ENCODE peak calls at places on chromosome 17, in five cellular contexts. One of them, this sample, is unnamed.

GRCh38 chr17:4219241-4219640 is 44.5 kb downstream of the ANKFY1 start:
- DNase-seq in NT2/D1: no peak
- DNase-seq in HepG2: no peak
- DNase-seq in H1: no peak
- DNase-seq in GM12878: no peak
- DNase-seq in this sample: no peak

GRCh38 chr17:77872714-77873517 is 85.6 kb upstream of the TNRC6C start:
- DNase-seq in HepG2: no peak
- DNase-seq in NT2/D1: no peak
- DNase-seq in GM12878: no peak
- DNase-seq in H1: no peak
- DNase-seq in this sample: no peak

GRCh38 chr17:17032131-17032692 is 10.0 kb upstream of the MPRIP start:
- DNase-seq in NT2/D1: no peak
- DNase-seq in HepG2: peak
- DNase-seq in H1: no peak
- DNase-seq in GM12878: no peak
- DNase-seq in this sample: no peak

GRCh38 chr17:10785295-10785694 is 18.6 kb downstream of the TMEM238L start:
- DNase-seq in NT2/D1: no peak
- DNase-seq in GM12878: no peak
- DNase-seq in H1: no peak
- DNase-seq in HepG2: no peak
- DNase-seq in this sample: no peak

GRCh38 chr17:12402963-12403622 is 262.6 kb upstream of the MYOCD start:
- DNase-seq in H1: no peak
- DNase-seq in NT2/D1: no peak
- DNase-seq in GM12878: no peak
- DNase-seq in HepG2: no peak
- DNase-seq in this sample: no peak

GRCh38 chr17:43791589-43791988 is 11.4 kb downstream of the CFAP97D1 start:
- DNase-seq in HepG2: peak
- DNase-seq in H1: no peak
- DNase-seq in GM12878: no peak
- DNase-seq in NT2/D1: no peak
- DNase-seq in this sample: peak

GRCh38 chr17:79543566-79543965 is 67.3 kb downstream of the RBFOX3 start:
- DNase-seq in H1: no peak
- DNase-seq in NT2/D1: no peak
- DNase-seq in HepG2: no peak
- DNase-seq in GM12878: no peak
- DNase-seq in this sample: no peak

GRCh38 chr17:4960279-4960922 is 7.2 kb downstream of the SPAG7 start:
- DNase-seq in H1: no peak
- DNase-seq in NT2/D1: no peak
- DNase-seq in HepG2: no peak
- DNase-seq in GM12878: no peak
- DNase-seq in this sample: no peak

GRCh38 chr17:79669861-79670260 is 59.0 kb upstream of the RBFOX3 start:
- DNase-seq in HepG2: no peak
- DNase-seq in GM12878: no peak
- DNase-seq in H1: no peak
- DNase-seq in NT2/D1: no peak
- DNase-seq in this sample: no peak

GRCh38 chr17:76458580-76459490 is 5.9 kb upstream of the UBE2O start:
- DNase-seq in NT2/D1: peak
- DNase-seq in H1: peak
- DNase-seq in HepG2: peak
- DNase-seq in GM12878: no peak
- DNase-seq in this sample: peak

GRCh38 chr17:77322534-77323412 is 182.0 kb downstream of the SEC14L1 start:
- DNase-seq in NT2/D1: peak
- DNase-seq in HepG2: peak
- DNase-seq in H1: no peak
- DNase-seq in GM12878: no peak
- DNase-seq in this sample: peak

GRCh38 chr17:43094129-43094834 is 30.9 kb downstream of the BRCA1 start:
- DNase-seq in H1: no peak
- DNase-seq in HepG2: no peak
- DNase-seq in NT2/D1: no peak
- DNase-seq in GM12878: no peak
- DNase-seq in this sample: no peak

GRCh38 chr17:81403671-81404534 is 8.6 kb downstream of the BAHCC1 start:
- DNase-seq in NT2/D1: no peak
- DNase-seq in HepG2: no peak
- DNase-seq in GM12878: no peak
- DNase-seq in H1: no peak
- DNase-seq in this sample: no peak

GRCh38 chr17:63361182-63361581 is 84.9 kb downstream of the CYB561 start:
- DNase-seq in HepG2: no peak
- DNase-seq in NT2/D1: no peak
- DNase-seq in GM12878: no peak
- DNase-seq in H1: no peak
- DNase-seq in this sample: no peak

GRCh38 chr17:56222255-56222654 is 69.0 kb downstream of the ANKFN1 start:
- DNase-seq in GM12878: no peak
- DNase-seq in HepG2: no peak
- DNase-seq in NT2/D1: no peak
- DNase-seq in H1: no peak
- DNase-seq in this sample: no peak

GRCh38 chr17:17780941-17781590 is 55.7 kb downstream of the SREBF1 start:
- DNase-seq in HepG2: no peak
- DNase-seq in H1: peak
- DNase-seq in NT2/D1: peak
- DNase-seq in GM12878: no peak
- DNase-seq in this sample: peak

GRCh38 chr17:30547778-30548177 is 70.6 kb downstream of the GOSR1 start:
- DNase-seq in NT2/D1: no peak
- DNase-seq in GM12878: no peak
- DNase-seq in H1: no peak
- DNase-seq in HepG2: no peak
- DNase-seq in this sample: no peak

GRCh38 chr17:63941162-63941561 is 9.0 kb upstream of the CD79B start:
- DNase-seq in NT2/D1: no peak
- DNase-seq in GM12878: no peak
- DNase-seq in HepG2: no peak
- DNase-seq in H1: no peak
- DNase-seq in this sample: no peak

GRCh38 chr17:59837362-59838195 is 55.2 kb downstream of the TUBD1 start:
- DNase-seq in H1: peak
- DNase-seq in GM12878: peak
- DNase-seq in NT2/D1: peak
- DNase-seq in HepG2: peak
- DNase-seq in this sample: peak

GRCh38 chr17:75394332-75394918 is 11.1 kb downstream of the GRB2 start:
- DNase-seq in GM12878: no peak
- DNase-seq in NT2/D1: no peak
- DNase-seq in H1: peak
- DNase-seq in HepG2: no peak
- DNase-seq in this sample: no peak

GRCh38 chr17:45156242-45156641 is 5.4 kb upstream of the HEXIM2 start:
- DNase-seq in GM12878: no peak
- DNase-seq in H1: no peak
- DNase-seq in NT2/D1: no peak
- DNase-seq in HepG2: no peak
- DNase-seq in this sample: no peak

GRCh38 chr17:45161288-45162021 is at the start of gene HEXIM2:
- DNase-seq in H1: peak
- DNase-seq in GM12878: peak
- DNase-seq in NT2/D1: peak
- DNase-seq in HepG2: peak
- DNase-seq in this sample: peak

GRCh38 chr17:45162022-45162687 is 480 bp downstream of the HEXIM2 start:
- DNase-seq in GM12878: no peak
- DNase-seq in HepG2: no peak
- DNase-seq in H1: no peak
- DNase-seq in NT2/D1: no peak
- DNase-seq in this sample: no peak

GRCh38 chr17:45164734-45165269 is 3.1 kb downstream of the HEXIM2 start:
- DNase-seq in GM12878: no peak
- DNase-seq in H1: no peak
- DNase-seq in NT2/D1: no peak
- DNase-seq in HepG2: no peak
- DNase-seq in this sample: no peak

DNA sequence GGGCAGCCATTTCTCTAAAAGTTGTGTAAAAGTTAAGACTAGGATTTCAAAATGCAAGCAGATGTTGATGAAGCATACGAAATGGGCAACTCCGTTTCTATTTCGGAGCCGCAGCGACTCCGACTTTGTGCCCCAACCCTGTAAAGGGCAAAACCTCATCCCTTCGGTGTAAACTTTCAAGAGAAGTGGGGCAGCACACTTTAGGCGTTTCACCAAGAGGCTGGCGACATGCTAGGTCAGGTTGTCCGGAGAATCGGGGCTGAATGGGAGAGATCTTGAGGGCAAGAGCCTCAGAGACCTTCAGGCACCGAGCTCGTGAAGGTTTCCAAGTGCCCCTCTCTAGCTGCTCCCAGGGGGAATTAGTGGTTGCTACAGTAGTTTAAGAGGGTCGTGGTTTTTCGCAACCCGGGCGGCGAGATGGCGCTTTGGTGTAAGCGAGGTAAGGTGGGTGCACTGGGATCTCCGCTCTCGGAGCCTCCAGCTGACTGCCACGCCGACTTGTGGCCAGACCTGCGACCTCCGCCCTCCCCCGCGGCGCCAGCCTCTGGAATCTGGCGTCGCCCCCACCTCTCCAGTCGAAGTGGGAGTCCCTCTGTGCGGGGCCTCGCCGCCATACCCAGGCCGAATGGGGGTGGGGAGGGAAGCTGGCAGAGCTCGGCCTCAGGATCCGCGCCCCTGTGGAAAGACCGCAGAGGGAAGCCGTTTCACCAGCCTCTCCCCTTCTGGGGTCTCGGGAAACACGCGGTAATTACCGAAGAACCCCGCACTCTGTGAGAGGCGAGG is 979 bp upstream of the HEXIM2 start:
- DNase-seq in GM12878: no peak
- DNase-seq in H1: peak
- DNase-seq in NT2/D1: no peak
- DNase-seq in HepG2: peak
- DNase-seq in this sample: peak
- TF ChIP-seq SUZ12 in GM12878: no peak
- TF ChIP-seq SUZ12 in H1: no peak
- TF ChIP-seq SUZ12 in NT2/D1: no peak
- TF ChIP-seq SUZ12 in HepG2: no peak
- TF ChIP-seq SUZ12 in this sample: no peak

DNA sequence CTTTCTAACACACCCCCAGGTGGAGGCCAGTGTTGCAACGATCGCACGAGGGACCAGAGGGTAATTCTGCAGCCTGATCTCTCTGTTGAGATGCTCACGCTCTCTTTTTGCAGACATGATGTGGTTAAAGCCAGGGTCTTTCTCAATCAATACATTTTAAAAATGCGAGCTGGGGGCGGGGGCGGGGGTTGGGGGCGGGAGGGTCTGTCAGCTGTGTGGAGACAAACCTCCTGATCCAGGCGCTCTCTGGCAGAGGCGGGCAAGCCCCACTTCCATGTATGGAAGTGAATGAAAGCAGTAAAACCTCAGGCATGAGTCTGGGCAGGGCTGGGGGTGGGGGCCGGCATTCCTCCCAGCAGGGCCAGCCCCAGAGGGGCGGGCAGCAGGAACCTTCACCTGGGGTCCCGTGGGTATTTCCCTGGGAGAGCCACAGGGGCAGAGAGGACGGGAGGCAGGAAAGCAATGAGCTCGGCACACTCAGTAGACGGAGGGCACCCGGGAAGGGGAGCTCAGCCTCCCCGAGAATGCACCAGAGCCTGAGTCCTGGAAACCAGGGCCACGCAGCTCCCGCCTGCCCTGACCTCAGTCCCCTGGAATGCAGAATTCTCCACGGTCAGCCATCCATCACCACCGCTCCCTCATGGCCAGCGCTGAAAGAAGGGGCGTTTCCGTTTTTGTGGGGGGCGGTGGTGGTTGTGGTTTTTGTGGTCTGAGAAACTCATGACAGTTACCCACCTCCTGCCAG is 28.0 kb downstream of the NXN start:
- DNase-seq in GM12878: no peak
- DNase-seq in H1: peak
- DNase-seq in NT2/D1: peak
- DNase-seq in HepG2: peak
- DNase-seq in this sample: peak
- TF ChIP-seq SUZ12 in GM12878: no peak
- TF ChIP-seq SUZ12 in H1: no peak
- TF ChIP-seq SUZ12 in NT2/D1: no peak
- TF ChIP-seq SUZ12 in HepG2: no peak
- TF ChIP-seq SUZ12 in this sample: no peak

DNA sequence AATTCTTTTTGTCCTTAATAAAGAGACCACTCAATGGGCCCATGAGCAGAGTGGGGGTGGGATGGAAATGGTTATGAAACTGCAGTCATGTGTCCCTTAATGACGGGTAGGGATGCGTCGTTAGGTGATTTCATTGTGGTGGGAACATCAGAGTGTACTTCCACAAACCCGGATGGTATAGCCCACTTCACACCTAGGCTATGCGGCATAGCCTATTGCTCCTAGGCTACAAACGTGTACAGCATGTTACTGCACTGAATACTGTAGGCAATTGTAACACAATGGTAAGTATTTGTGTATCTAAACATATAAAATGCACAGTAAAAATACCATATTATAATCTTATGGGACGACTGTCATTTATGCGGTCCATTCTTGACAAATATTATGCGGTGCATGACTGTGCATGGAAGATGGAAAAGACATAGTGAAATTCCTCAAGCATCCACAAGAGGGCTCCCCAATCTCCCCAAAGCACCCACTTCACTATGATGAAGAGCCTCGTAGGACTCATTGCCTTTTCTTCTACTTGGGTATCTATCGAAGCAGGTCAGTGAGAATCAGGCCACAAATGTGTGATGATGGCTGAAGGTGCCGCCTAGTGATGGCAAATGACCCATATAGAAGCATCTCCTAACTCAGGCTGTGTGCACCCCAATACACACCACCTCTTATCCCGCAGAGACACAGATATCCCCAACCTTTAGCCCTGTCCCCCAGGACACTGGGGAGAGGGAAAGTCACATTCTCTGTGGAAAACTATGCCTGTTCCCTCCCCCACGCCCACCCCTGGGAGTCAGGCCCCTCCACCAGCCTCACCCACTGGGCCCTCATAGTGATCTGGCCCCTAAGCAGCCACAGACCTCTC is 43.5 kb downstream of the TBX21 start:
- DNase-seq in GM12878: no peak
- DNase-seq in NT2/D1: no peak
- DNase-seq in HepG2: peak
- DNase-seq in H1: no peak
- DNase-seq in this sample: peak
- TF ChIP-seq SUZ12 in GM12878: no peak
- TF ChIP-seq SUZ12 in NT2/D1: no peak
- TF ChIP-seq SUZ12 in HepG2: no peak
- TF ChIP-seq SUZ12 in H1: no peak
- TF ChIP-seq SUZ12 in this sample: no peak

DNA sequence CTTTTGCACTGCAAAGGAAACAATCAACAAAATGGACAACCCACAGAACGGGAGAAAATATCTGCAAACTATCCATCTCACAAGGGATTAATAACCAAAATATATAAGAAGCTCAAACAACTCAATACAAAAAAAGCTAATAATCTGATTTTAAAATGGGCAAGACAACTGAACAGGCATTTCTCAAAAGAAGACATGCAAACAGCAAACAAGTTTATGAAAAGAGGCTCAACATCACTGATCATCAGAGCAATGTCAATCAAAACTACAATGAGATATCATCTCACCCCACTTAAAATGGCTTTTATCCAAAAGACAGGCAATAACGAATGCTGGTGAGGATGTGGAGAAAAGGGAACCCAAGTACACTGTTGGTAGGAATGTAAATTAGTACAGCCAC is 34.8 kb downstream of the SYNRG start:
- DNase-seq in NT2/D1: no peak
- DNase-seq in H1: no peak
- DNase-seq in HepG2: no peak
- DNase-seq in GM12878: no peak
- DNase-seq in this sample: no peak
- TF ChIP-seq SUZ12 in NT2/D1: no peak
- TF ChIP-seq SUZ12 in H1: no peak
- TF ChIP-seq SUZ12 in HepG2: no peak
- TF ChIP-seq SUZ12 in GM12878: no peak
- TF ChIP-seq SUZ12 in this sample: no peak